ENCODE peak calls at places on chromosomes 16 and 17, in four cellular contexts. X, S, J and V are unnamed samples.

GRCh38 chr16:89695875-89696597 is 5.5 kb downstream of the SPATA2L start:
- DNase-seq in S (no peak), X (no peak), J (no peak), V (no peak)

GRCh38 chr16:83995756-83996155 is 27.7 kb downstream of the NECAB2 start:
- DNase-seq in X (peak), S (peak), J (no peak), V (no peak)

GRCh38 chr17:67718325-67718941 is 697 bp downstream of the NOL11 start:
- DNase-seq in J (no peak), S (peak), X (peak), V (peak)

GRCh38 chr17:18968945-18969887 is 17.3 kb downstream of the SLC5A10 start:
- DNase-seq in X (no peak), J (no peak), S (no peak), V (no peak)

GRCh38 chr16:25264599-25264998 is 7.0 kb upstream of the ZKSCAN2 start:
- DNase-seq in S (no peak), X (no peak), J (no peak), V (peak)

GRCh38 chr16:22225060-22225459 is 19.0 kb downstream of the EEF2K start:
- DNase-seq in S (no peak), X (peak), J (peak), V (no peak)

GRCh38 chr16:14172200-14172805 is 101.2 kb downstream of the MRTFB start:
- DNase-seq in S (peak), X (no peak), J (no peak), V (peak)

GRCh38 chr17:42097691-42098661 is at the start of gene ZNF385C:
- DNase-seq in J (no peak), X (peak), S (no peak), V (no peak)

GRCh38 chr16:56460101-56460500 is 8.7 kb downstream of the OGFOD1 start:
- DNase-seq in J (no peak), X (no peak), S (no peak), V (no peak)

GRCh38 chr17:47789611-47790520 is 31.7 kb downstream of the OSBPL7 start:
- DNase-seq in X (peak), J (peak), S (peak), V (peak)

GRCh38 chr16:81189100-81189664 is 49.3 kb upstream of the BCO1 start:
- DNase-seq in X (no peak), J (no peak), S (peak), V (no peak)

GRCh38 chr17:10772425-10773380 is 31.2 kb downstream of the TMEM238L start:
- DNase-seq in J (peak), S (peak), X (peak), V (no peak)

GRCh38 chr17:2050871-2051387 is 4.0 kb upstream of the HIC1 start:
- DNase-seq in S (peak), J (no peak), X (peak), V (peak)

GRCh38 chr16:4937782-4938682 is 1.1 kb upstream of the PPL start:
- DNase-seq in X (no peak), J (no peak), S (no peak), V (no peak)

GRCh38 chr16:27312580-27313421 is 973 bp upstream of the IL4R start:
- DNase-seq in J (no peak), S (no peak), X (no peak), V (no peak)

GRCh38 chr16:964696-965395 is 5.9 kb downstream of the LMF1 start:
- DNase-seq in X (no peak), S (no peak), J (no peak), V (no peak)

GRCh38 chr16:2288701-2289100 is 20.8 kb upstream of the RNPS1 start:
- DNase-seq in X (peak), J (no peak), S (no peak), V (no peak)

GRCh38 chr16:25707982-25708583 is 16.3 kb downstream of the HS3ST4 start:
- DNase-seq in S (no peak), X (peak), J (no peak), V (no peak)

GRCh38 chr17:41498276-41498675 is 7.1 kb downstream of the KRT13 start:
- DNase-seq in S (no peak), X (no peak), J (no peak), V (peak)

GRCh38 chr17:6524520-6524919 is 31.8 kb downstream of the PITPNM3 start:
- DNase-seq in S (peak), X (peak), J (no peak), V (no peak)

GRCh38 chr17:30570596-30571265 is 93.5 kb downstream of the GOSR1 start:
- DNase-seq in X (peak), J (no peak), S (no peak), V (no peak)

GRCh38 chr17:59521465-59522126 is 43.8 kb upstream of the DHX40 start:
- DNase-seq in J (peak), S (peak), X (peak), V (peak)

GRCh38 chr17:17535957-17536356 is 39.8 kb upstream of the RASD1 start:
- DNase-seq in J (no peak), S (peak), X (no peak), V (no peak)

GRCh38 chr16:2468725-2469398 is 2.2 kb upstream of the NTN3 start:
- DNase-seq in J (no peak), X (no peak), S (no peak), V (peak)

GRCh38 chr16:75351183-75351582 is 82.1 kb downstream of the CFDP1 start:
- DNase-seq in J (no peak), X (no peak), S (peak), V (peak)

GRCh38 chr17:9969301-9969935 is 64.3 kb upstream of the RCVRN start:
- DNase-seq in S (no peak), X (no peak), J (no peak), V (no peak)

GRCh38 chr17:7314719-7315569 is at the start of gene GPS2:
- DNase-seq in J (no peak), S (peak), X (peak), V (peak)

GRCh38 chr16:79217375-79218011 is 383.0 kb downstream of the MAF start:
- DNase-seq in J (no peak), S (no peak), X (no peak), V (no peak)

GRCh38 chr17:68777243-68777855 is 176.2 kb upstream of the FAM20A start:
- DNase-seq in X (peak), S (peak), J (no peak), V (peak)

GRCh38 chr17:31695456-31696090 is 163.5 kb downstream of the COPRS start:
- DNase-seq in J (no peak), X (no peak), S (peak), V (peak)

GRCh38 chr17:80352216-80352895 is 62.6 kb upstream of the ENDOV start:
- DNase-seq in S (no peak), X (no peak), J (no peak), V (no peak)

GRCh38 chr17:17749921-17750320 is 68.7 kb downstream of the RAI1 start:
- DNase-seq in X (peak), J (peak), S (peak), V (peak)

GRCh38 chr16:5003828-5004227 is 29.9 kb downstream of the NAGPA start:
- DNase-seq in S (no peak), J (no peak), X (no peak), V (no peak)

GRCh38 chr17:75635610-75636202 is 2.5 kb downstream of the SMIM5 start:
- DNase-seq in X (no peak), J (no peak), S (no peak), V (no peak)

GRCh38 chr17:83055911-83056582 is 23.4 kb upstream of the METRNL start:
- DNase-seq in S (peak), J (no peak), X (no peak), V (peak)

GRCh38 chr17:19482571-19482970 is 51.1 kb upstream of the SLC47A1 start:
- DNase-seq in X (no peak), S (peak), J (no peak), V (peak)

GRCh38 chr17:14904406-14904805 is 360.7 kb downstream of the PMP22 start:
- DNase-seq in X (no peak), J (no peak), S (peak), V (peak)

GRCh38 chr17:75124041-75124818 is 7.3 kb downstream of the NT5C start:
- DNase-seq in X (no peak), J (no peak), S (peak), V (peak)

GRCh38 chr16:19488213-19488640 is 33.7 kb downstream of the GDE1 start:
- DNase-seq in X (peak), S (no peak), J (no peak), V (no peak)
- H2BK5ac ChIP-seq in X (no peak), S (no peak), J (peak), V (no peak)

DNA sequence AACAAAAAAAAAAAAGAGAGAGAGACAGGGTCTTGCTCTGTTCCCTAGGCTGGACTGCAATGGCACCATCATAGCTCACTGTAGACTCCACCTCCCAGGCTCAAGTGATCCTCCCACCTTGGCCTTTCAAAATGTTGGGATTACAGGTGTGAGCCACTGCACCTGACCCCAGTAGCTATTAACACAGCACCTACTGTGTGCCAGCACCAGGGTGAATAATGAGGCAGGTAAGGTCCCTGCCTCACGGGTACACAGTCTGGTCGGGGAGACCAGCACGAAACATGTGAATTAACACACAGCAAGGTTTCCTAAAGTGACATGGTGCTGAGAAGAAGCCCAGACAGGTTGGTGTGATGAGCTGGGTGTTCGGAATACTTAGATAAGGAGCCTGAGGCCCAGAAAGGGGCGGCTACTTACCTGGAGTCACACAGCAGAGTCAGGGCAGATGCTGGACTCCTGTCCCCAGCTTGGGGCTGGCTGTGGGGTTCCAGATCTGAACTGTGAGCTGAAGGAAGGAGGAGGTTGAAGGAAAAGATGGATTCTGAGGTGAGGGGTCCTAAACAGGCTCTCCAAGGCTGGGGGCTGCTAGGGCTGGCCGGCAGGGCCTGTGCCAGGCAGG is 10.5 kb upstream of the FBXL19 start:
- DNase-seq in J (no peak), X (no peak), S (no peak), V (no peak)
- H2AK5ac ChIP-seq in J (no peak), X (no peak), S (no peak), V (no peak)

DNA sequence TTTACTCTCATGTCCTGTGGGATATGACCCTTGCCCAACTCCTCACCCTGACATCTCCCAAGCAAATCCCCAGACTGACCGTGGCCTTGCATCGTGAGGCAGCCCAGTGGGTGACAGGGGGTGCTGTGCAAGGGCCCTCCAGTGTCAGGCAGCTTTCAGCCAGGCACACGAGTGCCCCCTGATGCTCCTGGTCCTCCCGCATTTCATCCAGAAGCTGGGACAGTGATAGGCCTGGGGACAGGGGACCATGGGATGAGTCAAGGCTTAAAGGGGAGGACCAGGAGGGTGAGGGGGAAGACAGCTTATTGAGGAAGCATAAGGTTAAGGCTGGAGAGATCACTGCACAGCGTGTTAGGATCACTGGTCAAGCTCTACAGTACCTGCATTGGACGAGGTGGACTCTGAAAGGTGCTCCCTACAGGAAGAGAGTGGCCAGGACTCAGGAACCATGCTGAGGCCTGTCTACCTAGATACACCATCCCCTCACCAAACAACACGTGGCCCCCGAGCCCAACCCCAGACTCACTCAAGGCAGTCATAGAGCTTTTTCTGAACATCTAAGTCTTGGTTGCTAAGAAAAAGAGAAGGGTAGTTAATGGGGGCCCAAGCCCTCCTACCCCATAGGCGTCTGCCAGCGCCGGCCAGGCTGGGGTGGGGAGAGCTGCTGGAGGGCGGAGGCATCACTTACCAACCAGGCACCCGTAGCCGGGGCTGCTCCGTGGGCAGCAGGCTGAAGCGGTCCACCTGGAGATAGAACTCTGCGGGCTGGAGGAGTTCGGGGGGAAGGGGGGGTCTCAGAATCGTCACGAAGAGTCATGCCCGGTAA is 998 bp downstream of the ACD start:
- DNase-seq in X (no peak), S (no peak), J (no peak), V (no peak)
- H2BK5ac ChIP-seq in X (no peak), S (no peak), J (no peak), V (no peak)

GRCh38 chr17:37796081-37796480 is 51.2 kb upstream of the HNF1B start:
- DNase-seq in J (no peak), S (no peak), X (no peak), V (no peak)
- H2AK5ac ChIP-seq in J (no peak), S (no peak), X (no peak), V (peak)

GRCh38 chr17:49898547-49899490 is 51.0 kb upstream of the TAC4 start:
- DNase-seq in S (no peak), J (peak), X (peak), V (no peak)

GRCh38 chr17:49895812-49896211 is 47.9 kb upstream of the TAC4 start:
- DNase-seq in J (no peak), X (no peak), S (no peak), V (no peak)

GRCh38 chr17:49896860-49897259 is 49.0 kb upstream of the TAC4 start:
- DNase-seq in X (no peak), S (no peak), J (no peak), V (no peak)

GRCh38 chr17:49894761-49895160 is 46.9 kb upstream of the TAC4 start:
- DNase-seq in J (no peak), X (no peak), S (no peak), V (no peak)

GRCh38 chr17:49896222-49896621 is 48.4 kb upstream of the TAC4 start:
- DNase-seq in X (no peak), J (no peak), S (no peak), V (no peak)
- H2BK5ac ChIP-seq in X (no peak), J (no peak), S (no peak), V (no peak)

DNA sequence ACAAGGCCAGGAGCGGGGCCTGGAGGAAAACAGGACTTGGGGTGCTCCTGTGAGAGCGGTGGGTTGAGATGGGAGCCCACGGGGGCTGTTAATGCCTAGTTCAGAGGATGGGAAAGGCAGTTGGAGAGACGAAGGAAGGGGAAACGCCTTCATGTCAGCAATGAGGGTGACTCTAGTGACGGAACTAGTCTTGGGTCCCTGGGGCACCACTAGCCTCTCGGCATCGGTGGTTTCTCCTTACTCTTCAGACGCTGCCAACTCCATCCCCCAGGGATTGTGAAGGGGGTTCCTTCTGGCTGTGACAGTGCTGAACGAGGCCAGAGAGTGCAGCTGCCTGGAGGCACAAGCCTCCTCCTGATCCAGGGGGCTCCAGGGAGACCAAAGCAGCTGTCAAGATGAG is 693 bp upstream of the CAMTA2 start:
- DNase-seq in X (no peak), S (no peak), J (no peak), V (no peak)
- H2AK5ac ChIP-seq in X (no peak), S (peak), J (no peak), V (no peak)

GRCh38 chr17:81990836-81991683 is 13.6 kb downstream of the ASPSCR1 start:
- DNase-seq in S (no peak), X (no peak), J (no peak), V (no peak)
- H2BK5ac ChIP-seq in S (no peak), X (no peak), J (peak), V (no peak)